ENCODE peak calls at places on chromosomes 7 and 10, in nine cellular contexts. One of them, this sample, is unnamed.

GRCh38 chr7:123635551-123636359 is 19.9 kb upstream of the LMOD2 start:
- DNase-seq in endothelial cell of umbilical vein: peak; percentile 64
- DNase-seq in GM23338: peak; percentile 60
- DNase-seq in breast epithelium: no peak
- DNase-seq in H1: no peak
- DNase-seq in HCT116: no peak
- DNase-seq in HepG2: peak; percentile 5
- DNase-seq in spleen: no peak
- DNase-seq in transverse colon: no peak
- DNase-seq in this sample: no peak

GRCh38 chr7:45221266-45221665 is 63.7 kb downstream of the RAMP3 start:
- DNase-seq in H1: no peak
- DNase-seq in spleen: no peak
- DNase-seq in transverse colon: no peak
- DNase-seq in endothelial cell of umbilical vein: no peak
- DNase-seq in HepG2: no peak
- DNase-seq in HCT116: no peak
- DNase-seq in breast epithelium: no peak
- DNase-seq in GM23338: no peak
- DNase-seq in this sample: no peak

GRCh38 chr10:23530079-23530478 is 91.2 kb downstream of the OTUD1 start:
- DNase-seq in HepG2: no peak
- DNase-seq in spleen: no peak
- DNase-seq in endothelial cell of umbilical vein: peak; percentile 5
- DNase-seq in breast epithelium: no peak
- DNase-seq in HCT116: no peak
- DNase-seq in transverse colon: no peak
- DNase-seq in H1: no peak
- DNase-seq in GM23338: no peak
- DNase-seq in this sample: no peak

GRCh38 chr10:114061148-114061547 is 17.5 kb downstream of the ADRB1 start:
- DNase-seq in endothelial cell of umbilical vein: no peak
- DNase-seq in breast epithelium: no peak
- DNase-seq in transverse colon: no peak
- DNase-seq in GM23338: peak; percentile 28
- DNase-seq in spleen: no peak
- DNase-seq in HCT116: no peak
- DNase-seq in HepG2: no peak
- DNase-seq in H1: no peak
- DNase-seq in this sample: no peak

GRCh38 chr7:106812027-106812643 is 52.9 kb upstream of the PIK3CG start:
- DNase-seq in spleen: no peak
- DNase-seq in HepG2: no peak
- DNase-seq in transverse colon: no peak
- DNase-seq in endothelial cell of umbilical vein: no peak
- DNase-seq in breast epithelium: no peak
- DNase-seq in H1: no peak
- DNase-seq in GM23338: no peak
- DNase-seq in HCT116: no peak
- DNase-seq in this sample: no peak

GRCh38 chr10:33306756-33307519 is 27.5 kb downstream of the NRP1 start:
- DNase-seq in endothelial cell of umbilical vein: peak; percentile 78
- DNase-seq in HepG2: peak; percentile 77
- DNase-seq in HCT116: no peak
- DNase-seq in spleen: no peak
- DNase-seq in H1: no peak
- DNase-seq in breast epithelium: no peak
- DNase-seq in transverse colon: no peak
- DNase-seq in GM23338: no peak
- DNase-seq in this sample: no peak

GRCh38 chr7:156554488-156554887 is 86.1 kb upstream of the RNF32 start:
- DNase-seq in spleen: no peak
- DNase-seq in GM23338: no peak
- DNase-seq in endothelial cell of umbilical vein: no peak
- DNase-seq in HepG2: no peak
- DNase-seq in HCT116: no peak
- DNase-seq in breast epithelium: no peak
- DNase-seq in transverse colon: no peak
- DNase-seq in H1: no peak
- DNase-seq in this sample: no peak

GRCh38 chr7:127943541-127944521 is 87.4 kb downstream of the LRRC4 start:
- DNase-seq in endothelial cell of umbilical vein: no peak
- DNase-seq in HCT116: no peak
- DNase-seq in transverse colon: no peak
- DNase-seq in H1: no peak
- DNase-seq in spleen: no peak
- DNase-seq in GM23338: no peak
- DNase-seq in HepG2: no peak
- DNase-seq in breast epithelium: no peak
- DNase-seq in this sample: peak; percentile 5

GRCh38 chr10:124153601-124153930 is 60.2 kb upstream of the CHST15 start:
- DNase-seq in GM23338: no peak
- DNase-seq in endothelial cell of umbilical vein: no peak
- DNase-seq in H1: no peak
- DNase-seq in HepG2: no peak
- DNase-seq in breast epithelium: no peak
- DNase-seq in HCT116: peak; percentile 13
- DNase-seq in transverse colon: no peak
- DNase-seq in spleen: no peak
- DNase-seq in this sample: no peak

GRCh38 chr7:73718905-73719805 is at the start of gene STX1A:
- DNase-seq in spleen: peak; percentile 93
- DNase-seq in HCT116: no peak
- DNase-seq in breast epithelium: peak; percentile 43
- DNase-seq in transverse colon: peak; percentile 76
- DNase-seq in H1: no peak
- DNase-seq in HepG2: peak; percentile 40
- DNase-seq in endothelial cell of umbilical vein: peak; percentile 55
- DNase-seq in GM23338: peak; percentile 82
- DNase-seq in this sample: no peak

GRCh38 chr7:27636326-27637006 is 26.2 kb downstream of the HIBADH start:
- DNase-seq in breast epithelium: no peak
- DNase-seq in GM23338: peak; percentile 47
- DNase-seq in HepG2: no peak
- DNase-seq in transverse colon: no peak
- DNase-seq in spleen: no peak
- DNase-seq in endothelial cell of umbilical vein: no peak
- DNase-seq in HCT116: no peak
- DNase-seq in H1: no peak
- DNase-seq in this sample: no peak

GRCh38 chr10:33005322-33006282 is 47.6 kb upstream of the ITGB1 start:
- DNase-seq in H1: peak; percentile 73
- DNase-seq in GM23338: peak; percentile 90
- DNase-seq in endothelial cell of umbilical vein: peak; percentile 82
- DNase-seq in HepG2: peak; percentile 59
- DNase-seq in transverse colon: peak; percentile 82
- DNase-seq in spleen: peak; percentile 85
- DNase-seq in breast epithelium: peak; percentile 82
- DNase-seq in HCT116: peak; percentile 89
- DNase-seq in this sample: no peak

GRCh38 chr7:87220734-87221215 is 1.2 kb upstream of the TMEM243 start:
- DNase-seq in GM23338: peak; percentile 30
- DNase-seq in transverse colon: peak; percentile 28
- DNase-seq in HCT116: no peak
- DNase-seq in breast epithelium: no peak
- DNase-seq in H1: no peak
- DNase-seq in endothelial cell of umbilical vein: no peak
- DNase-seq in spleen: no peak
- DNase-seq in HepG2: no peak
- DNase-seq in this sample: no peak

DNA sequence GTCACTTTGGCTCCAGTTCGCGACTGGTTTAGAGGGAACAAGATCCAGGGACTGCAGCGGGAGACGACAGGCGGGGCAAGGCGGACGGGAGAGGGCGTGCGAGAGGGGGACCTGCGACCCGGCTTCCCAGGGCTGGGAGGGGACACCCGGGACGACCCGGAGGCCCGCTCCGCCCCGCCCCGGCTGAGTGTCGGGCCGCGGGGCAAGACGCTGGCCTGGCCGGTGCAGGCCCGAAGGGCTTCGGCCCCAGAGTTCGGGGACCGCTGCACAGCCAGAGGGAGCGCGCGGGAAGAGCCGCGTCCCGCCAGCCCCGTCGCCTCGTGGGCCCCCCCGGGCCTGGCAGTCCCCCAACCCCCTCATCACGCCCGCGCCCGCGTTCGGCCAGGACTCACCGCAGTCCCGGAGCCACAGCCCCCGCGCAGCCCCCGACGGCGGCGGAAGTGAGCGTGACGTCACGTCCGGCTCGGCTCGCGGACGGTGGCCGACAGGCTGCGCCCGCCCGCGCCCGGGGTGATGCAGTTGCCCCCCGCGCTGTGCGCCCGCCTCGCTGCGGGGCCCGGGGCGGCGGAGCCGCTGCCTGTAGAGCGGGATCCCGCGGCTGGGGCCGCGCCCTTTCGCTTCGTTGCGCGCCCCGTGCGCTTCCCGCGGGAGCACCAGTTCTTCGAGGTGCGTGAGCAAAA is at the start of the genes TUBGCP2 and ZNF511:
- DNase-seq in HepG2: peak; percentile 55
- DNase-seq in HCT116: no peak
- DNase-seq in spleen: peak; percentile 97
- DNase-seq in GM23338: peak; percentile 81
- DNase-seq in transverse colon: peak; percentile 89
- DNase-seq in endothelial cell of umbilical vein: peak; percentile 86
- DNase-seq in breast epithelium: peak; percentile 83
- DNase-seq in H1: peak; percentile 95
- DNase-seq in this sample: no peak
- TF ChIP-seq POLR2AphosphoS5 in HepG2: peak; percentile 59
- TF ChIP-seq POLR2AphosphoS5 in HCT116: peak; percentile 31
- TF ChIP-seq POLR2AphosphoS5 in spleen: peak; percentile 92
- TF ChIP-seq POLR2AphosphoS5 in GM23338: peak; percentile 62
- TF ChIP-seq POLR2AphosphoS5 in transverse colon: peak; percentile 87
- TF ChIP-seq POLR2AphosphoS5 in endothelial cell of umbilical vein: peak; percentile 65
- TF ChIP-seq POLR2AphosphoS5 in breast epithelium: peak; percentile 81
- TF ChIP-seq POLR2AphosphoS5 in H1: peak; percentile 66
- TF ChIP-seq POLR2AphosphoS5 in this sample: peak; percentile 49

DNA sequence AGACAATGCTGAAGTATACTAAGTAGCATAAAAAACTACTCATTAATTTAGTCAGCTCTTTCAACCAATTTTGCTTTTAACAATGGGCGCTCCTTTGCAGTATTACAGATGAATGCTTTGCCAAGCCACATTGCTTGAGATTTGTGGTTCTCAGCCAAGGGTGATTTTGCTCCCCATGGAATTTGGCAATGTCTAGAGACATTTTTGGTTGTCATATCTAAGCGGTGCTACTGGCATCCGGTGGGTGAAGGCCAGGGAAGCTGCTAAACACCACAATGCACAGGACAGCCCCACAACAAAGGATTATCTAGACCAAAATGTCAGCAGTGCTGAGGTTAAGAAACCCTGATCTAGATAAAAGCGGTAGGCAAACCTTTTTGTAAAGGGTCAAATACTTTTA is 112.0 kb downstream of the UBE2H start:
- DNase-seq in GM23338: no peak
- DNase-seq in transverse colon: no peak
- DNase-seq in H1: no peak
- DNase-seq in HCT116: no peak
- DNase-seq in spleen: no peak
- DNase-seq in endothelial cell of umbilical vein: no peak
- DNase-seq in HepG2: no peak
- DNase-seq in breast epithelium: no peak
- DNase-seq in this sample: no peak
- TF ChIP-seq POLR2AphosphoS5 in GM23338: no peak
- TF ChIP-seq POLR2AphosphoS5 in transverse colon: no peak
- TF ChIP-seq POLR2AphosphoS5 in H1: no peak
- TF ChIP-seq POLR2AphosphoS5 in HCT116: no peak
- TF ChIP-seq POLR2AphosphoS5 in spleen: peak; percentile 8
- TF ChIP-seq POLR2AphosphoS5 in endothelial cell of umbilical vein: no peak
- TF ChIP-seq POLR2AphosphoS5 in HepG2: no peak
- TF ChIP-seq POLR2AphosphoS5 in breast epithelium: no peak
- TF ChIP-seq POLR2AphosphoS5 in this sample: no peak

GRCh38 chr7:36260481-36260880 is 107.4 kb downstream of the EEPD1 start:
- DNase-seq in breast epithelium: no peak
- DNase-seq in endothelial cell of umbilical vein: no peak
- DNase-seq in GM23338: no peak
- DNase-seq in spleen: no peak
- DNase-seq in H1: no peak
- DNase-seq in HCT116: no peak
- DNase-seq in HepG2: no peak
- DNase-seq in transverse colon: no peak
- DNase-seq in this sample: no peak

GRCh38 chr7:36264123-36264916 is 111.3 kb downstream of the EEPD1 start:
- DNase-seq in endothelial cell of umbilical vein: no peak
- DNase-seq in HCT116: no peak
- DNase-seq in spleen: no peak
- DNase-seq in HepG2: no peak
- DNase-seq in GM23338: no peak
- DNase-seq in transverse colon: no peak
- DNase-seq in breast epithelium: no peak
- DNase-seq in H1: no peak
- DNase-seq in this sample: no peak

GRCh38 chr7:36262706-36263484 is 109.8 kb downstream of the EEPD1 start:
- DNase-seq in spleen: no peak
- DNase-seq in transverse colon: no peak
- DNase-seq in endothelial cell of umbilical vein: no peak
- DNase-seq in H1: no peak
- DNase-seq in HCT116: no peak
- DNase-seq in breast epithelium: no peak
- DNase-seq in HepG2: no peak
- DNase-seq in GM23338: no peak
- DNase-seq in this sample: no peak

GRCh38 chr7:36262286-36262685 is 109.2 kb downstream of the EEPD1 start:
- DNase-seq in breast epithelium: no peak
- DNase-seq in spleen: no peak
- DNase-seq in HCT116: no peak
- DNase-seq in endothelial cell of umbilical vein: no peak
- DNase-seq in HepG2: no peak
- DNase-seq in GM23338: no peak
- DNase-seq in H1: no peak
- DNase-seq in transverse colon: no peak
- DNase-seq in this sample: no peak

GRCh38 chr7:36261019-36261754 is 108.1 kb downstream of the EEPD1 start:
- DNase-seq in GM23338: no peak
- DNase-seq in transverse colon: no peak
- DNase-seq in H1: no peak
- DNase-seq in HepG2: no peak
- DNase-seq in breast epithelium: no peak
- DNase-seq in spleen: no peak
- DNase-seq in endothelial cell of umbilical vein: no peak
- DNase-seq in HCT116: no peak
- DNase-seq in this sample: no peak
- TF ChIP-seq POLR2AphosphoS5 in GM23338: no peak
- TF ChIP-seq POLR2AphosphoS5 in transverse colon: no peak
- TF ChIP-seq POLR2AphosphoS5 in H1: no peak
- TF ChIP-seq POLR2AphosphoS5 in HepG2: no peak
- TF ChIP-seq POLR2AphosphoS5 in breast epithelium: no peak
- TF ChIP-seq POLR2AphosphoS5 in spleen: no peak
- TF ChIP-seq POLR2AphosphoS5 in endothelial cell of umbilical vein: no peak
- TF ChIP-seq POLR2AphosphoS5 in HCT116: no peak
- TF ChIP-seq POLR2AphosphoS5 in this sample: no peak

GRCh38 chr10:99983280-99983988 is 26.3 kb downstream of the DNMBP start:
- DNase-seq in HepG2: peak; percentile 38
- DNase-seq in endothelial cell of umbilical vein: peak; percentile 90
- DNase-seq in spleen: no peak
- DNase-seq in breast epithelium: no peak
- DNase-seq in HCT116: no peak
- DNase-seq in H1: no peak
- DNase-seq in transverse colon: no peak
- DNase-seq in GM23338: no peak
- DNase-seq in this sample: no peak
- TF ChIP-seq POLR2AphosphoS5 in HepG2: no peak
- TF ChIP-seq POLR2AphosphoS5 in endothelial cell of umbilical vein: peak; percentile 87
- TF ChIP-seq POLR2AphosphoS5 in spleen: peak; percentile 44
- TF ChIP-seq POLR2AphosphoS5 in breast epithelium: peak; percentile 32
- TF ChIP-seq POLR2AphosphoS5 in HCT116: peak; percentile 13
- TF ChIP-seq POLR2AphosphoS5 in H1: no peak
- TF ChIP-seq POLR2AphosphoS5 in transverse colon: no peak
- TF ChIP-seq POLR2AphosphoS5 in GM23338: no peak
- TF ChIP-seq POLR2AphosphoS5 in this sample: no peak

This sample was measured in SK-N-MC.